ENCODE peak calls at places on chromosomes 16 and 17, in five cellular contexts. One of them, this sample, is unnamed.

GRCh38 chr16:87602821-87603683 is 744 bp downstream of the JPH3 start:
- DNase-seq in fibroblast of villous mesenchyme: no peak
- DNase-seq in CD4-positive, alpha-beta T cell: no peak
- DNase-seq in HL-60: no peak
- DNase-seq in GM23338: peak
- DNase-seq in this sample: no peak

GRCh38 chr16:67017810-67018488 is 11.0 kb upstream of the CBFB start:
- DNase-seq in HL-60: peak
- DNase-seq in GM23338: peak
- DNase-seq in CD4-positive, alpha-beta T cell: peak
- DNase-seq in fibroblast of villous mesenchyme: peak
- DNase-seq in this sample: peak

GRCh38 chr17:10031102-10031501 is 126.0 kb upstream of the RCVRN start:
- DNase-seq in HL-60: no peak
- DNase-seq in GM23338: no peak
- DNase-seq in CD4-positive, alpha-beta T cell: no peak
- DNase-seq in fibroblast of villous mesenchyme: no peak
- DNase-seq in this sample: no peak

GRCh38 chr16:73116576-73116975 is 68.6 kb upstream of the ZFHX3 start:
- DNase-seq in CD4-positive, alpha-beta T cell: no peak
- DNase-seq in fibroblast of villous mesenchyme: no peak
- DNase-seq in GM23338: no peak
- DNase-seq in HL-60: no peak
- DNase-seq in this sample: no peak

GRCh38 chr17:8555062-8555461 is 75.5 kb downstream of the MYH10 start:
- DNase-seq in HL-60: no peak
- DNase-seq in fibroblast of villous mesenchyme: peak
- DNase-seq in GM23338: no peak
- DNase-seq in CD4-positive, alpha-beta T cell: no peak
- DNase-seq in this sample: no peak

GRCh38 chr16:15509593-15510520 is 75.5 kb downstream of the BMERB1 start:
- DNase-seq in HL-60: no peak
- DNase-seq in CD4-positive, alpha-beta T cell: no peak
- DNase-seq in fibroblast of villous mesenchyme: peak
- DNase-seq in GM23338: peak
- DNase-seq in this sample: no peak

GRCh38 chr17:63126607-63127006 is 160.6 kb downstream of the TANC2 start:
- DNase-seq in CD4-positive, alpha-beta T cell: no peak
- DNase-seq in GM23338: no peak
- DNase-seq in fibroblast of villous mesenchyme: peak
- DNase-seq in HL-60: no peak
- DNase-seq in this sample: no peak

GRCh38 chr16:68246121-68246520 is 948 bp downstream of the PLA2G15 start:
- DNase-seq in CD4-positive, alpha-beta T cell: no peak
- DNase-seq in fibroblast of villous mesenchyme: no peak
- DNase-seq in HL-60: no peak
- DNase-seq in GM23338: no peak
- DNase-seq in this sample: no peak

GRCh38 chr17:15920758-15921239 is 24.1 kb upstream of the ADORA2B start:
- DNase-seq in GM23338: peak
- DNase-seq in fibroblast of villous mesenchyme: peak
- DNase-seq in HL-60: no peak
- DNase-seq in CD4-positive, alpha-beta T cell: no peak
- DNase-seq in this sample: peak

GRCh38 chr17:42438600-42439567 is 15.8 kb upstream of the CAVIN1 start:
- DNase-seq in CD4-positive, alpha-beta T cell: peak
- DNase-seq in fibroblast of villous mesenchyme: peak
- DNase-seq in HL-60: no peak
- DNase-seq in GM23338: peak
- DNase-seq in this sample: no peak

GRCh38 chr17:2894782-2895181 is 98.5 kb downstream of the RAP1GAP2 start:
- DNase-seq in HL-60: no peak
- DNase-seq in GM23338: no peak
- DNase-seq in fibroblast of villous mesenchyme: no peak
- DNase-seq in CD4-positive, alpha-beta T cell: no peak
- DNase-seq in this sample: no peak

GRCh38 chr17:40180694-40181093 is 3.4 kb downstream of the RAPGEFL1 start:
- DNase-seq in GM23338: no peak
- DNase-seq in fibroblast of villous mesenchyme: no peak
- DNase-seq in HL-60: no peak
- DNase-seq in CD4-positive, alpha-beta T cell: no peak
- DNase-seq in this sample: no peak

DNA sequence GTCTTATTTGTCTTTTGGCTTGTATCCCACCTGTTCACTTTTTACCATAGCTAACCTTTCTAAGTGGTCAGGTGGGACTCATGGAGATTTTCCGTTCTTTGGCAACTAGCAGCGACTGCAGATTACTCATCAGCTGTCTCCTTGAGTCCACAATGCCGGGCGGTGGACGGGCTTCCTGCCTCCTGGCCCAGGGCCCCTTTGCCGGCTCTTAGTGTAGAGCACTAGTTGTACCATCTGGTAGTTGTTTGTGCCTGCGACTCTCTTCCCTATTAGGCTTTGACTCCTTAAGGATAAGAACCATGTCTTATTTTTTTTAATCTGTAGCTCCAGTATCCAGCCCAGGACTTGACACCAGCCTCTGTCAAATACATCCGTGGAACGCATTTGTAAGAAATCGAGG is 399.9 kb downstream of the WWOX start:
- DNase-seq in GM23338: no peak
- DNase-seq in HL-60: no peak
- DNase-seq in fibroblast of villous mesenchyme: no peak
- DNase-seq in CD4-positive, alpha-beta T cell: no peak
- DNase-seq in this sample: no peak
- TF ChIP-seq CTCF in GM23338: no peak
- TF ChIP-seq CTCF in HL-60: no peak
- TF ChIP-seq CTCF in fibroblast of villous mesenchyme: no peak
- TF ChIP-seq CTCF in CD4-positive, alpha-beta T cell: no peak
- TF ChIP-seq CTCF in this sample: no peak

GRCh38 chr16:4270595-4270994 is 2.2 kb downstream of the TFAP4 start:
- DNase-seq in fibroblast of villous mesenchyme: no peak
- DNase-seq in HL-60: no peak
- DNase-seq in CD4-positive, alpha-beta T cell: no peak
- DNase-seq in GM23338: no peak
- DNase-seq in this sample: no peak
- TF ChIP-seq CTCF in fibroblast of villous mesenchyme: no peak
- TF ChIP-seq CTCF in HL-60: no peak
- TF ChIP-seq CTCF in CD4-positive, alpha-beta T cell: no peak
- TF ChIP-seq CTCF in GM23338: no peak
- TF ChIP-seq CTCF in this sample: no peak

DNA sequence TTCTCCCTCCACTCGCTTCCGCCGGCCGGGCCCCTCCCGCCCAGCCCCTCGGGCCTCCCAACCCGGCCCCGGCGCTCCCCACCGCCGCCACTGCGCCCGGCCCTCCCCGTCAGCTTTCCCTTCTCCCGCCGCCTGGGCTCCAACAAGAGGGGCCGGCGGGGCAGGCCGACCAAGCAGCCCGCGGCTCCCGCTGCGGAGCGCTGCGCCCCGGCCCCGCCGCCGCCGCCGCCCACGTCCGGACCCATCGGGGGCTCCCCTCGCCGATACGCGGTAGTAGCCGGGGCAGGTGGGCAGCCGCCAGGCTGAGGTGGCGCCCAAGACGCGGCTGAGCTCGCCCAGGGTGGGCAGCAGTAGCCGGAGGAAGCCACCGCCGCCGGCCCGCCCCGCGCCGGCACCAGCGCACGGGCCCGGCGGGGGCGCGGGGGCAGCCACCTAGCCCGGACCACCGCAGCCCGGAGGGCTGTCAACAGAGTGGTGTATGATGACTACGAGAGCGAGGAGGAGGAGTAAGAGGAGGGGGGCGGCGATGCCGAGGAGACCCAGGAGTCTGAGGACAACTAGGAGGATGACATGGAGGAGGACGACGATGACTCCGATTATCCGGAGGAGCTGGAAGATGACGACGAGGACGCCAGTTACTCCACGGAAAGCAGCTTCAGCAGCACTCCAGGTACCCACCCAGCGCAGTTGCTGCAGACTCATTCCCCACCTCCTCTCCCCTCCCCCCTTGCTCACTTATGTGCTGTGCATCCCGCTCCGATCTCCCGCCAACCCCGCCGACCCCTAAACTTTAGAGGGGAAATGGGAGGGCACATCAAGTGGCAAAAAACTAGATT is 498 bp downstream of the LRRC37B start:
- DNase-seq in CD4-positive, alpha-beta T cell: peak
- DNase-seq in GM23338: peak
- DNase-seq in fibroblast of villous mesenchyme: peak
- DNase-seq in HL-60: peak
- DNase-seq in this sample: no peak
- TF ChIP-seq CTCF in CD4-positive, alpha-beta T cell: no peak
- TF ChIP-seq CTCF in GM23338: no peak
- TF ChIP-seq CTCF in fibroblast of villous mesenchyme: no peak
- TF ChIP-seq CTCF in HL-60: no peak
- TF ChIP-seq CTCF in this sample: peak

GRCh38 chr17:20925091-20925490 is 117.7 kb downstream of the USP22 start:
- DNase-seq in fibroblast of villous mesenchyme: peak
- DNase-seq in GM23338: no peak
- DNase-seq in HL-60: no peak
- DNase-seq in CD4-positive, alpha-beta T cell: no peak
- DNase-seq in this sample: no peak

GRCh38 chr17:20927586-20927985 is 115.2 kb downstream of the USP22 start:
- DNase-seq in CD4-positive, alpha-beta T cell: no peak
- DNase-seq in GM23338: no peak
- DNase-seq in HL-60: no peak
- DNase-seq in fibroblast of villous mesenchyme: no peak
- DNase-seq in this sample: no peak

GRCh38 chr17:20924306-20924705 is 118.5 kb downstream of the USP22 start:
- DNase-seq in GM23338: no peak
- DNase-seq in fibroblast of villous mesenchyme: no peak
- DNase-seq in HL-60: no peak
- DNase-seq in CD4-positive, alpha-beta T cell: no peak
- DNase-seq in this sample: no peak

GRCh38 chr17:20925954-20926353 is 116.9 kb downstream of the USP22 start:
- DNase-seq in GM23338: no peak
- DNase-seq in CD4-positive, alpha-beta T cell: no peak
- DNase-seq in fibroblast of villous mesenchyme: no peak
- DNase-seq in HL-60: no peak
- DNase-seq in this sample: no peak

DNA sequence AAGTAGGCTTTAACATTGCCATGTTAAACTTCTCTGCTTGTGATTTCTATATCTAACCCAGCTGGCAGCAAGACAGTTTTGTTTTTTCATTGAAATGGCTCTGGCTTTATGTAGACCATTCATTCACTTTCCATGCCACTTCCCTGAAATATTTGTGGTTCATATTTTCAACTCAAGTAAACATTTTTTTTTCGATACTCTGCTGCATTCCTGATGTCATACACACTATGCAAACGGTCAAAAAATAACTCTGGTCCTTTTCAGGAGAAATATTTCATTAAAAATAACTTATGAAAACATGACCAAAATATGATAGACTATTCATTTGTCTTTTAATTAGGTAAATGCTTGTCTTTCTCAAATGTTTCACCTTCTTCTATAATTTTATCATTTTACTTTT is 116.3 kb downstream of the USP22 start:
- DNase-seq in fibroblast of villous mesenchyme: peak
- DNase-seq in CD4-positive, alpha-beta T cell: no peak
- DNase-seq in HL-60: no peak
- DNase-seq in GM23338: no peak
- DNase-seq in this sample: no peak
- TF ChIP-seq CTCF in fibroblast of villous mesenchyme: no peak
- TF ChIP-seq CTCF in CD4-positive, alpha-beta T cell: no peak
- TF ChIP-seq CTCF in HL-60: no peak
- TF ChIP-seq CTCF in GM23338: no peak
- TF ChIP-seq CTCF in this sample: no peak

DNA sequence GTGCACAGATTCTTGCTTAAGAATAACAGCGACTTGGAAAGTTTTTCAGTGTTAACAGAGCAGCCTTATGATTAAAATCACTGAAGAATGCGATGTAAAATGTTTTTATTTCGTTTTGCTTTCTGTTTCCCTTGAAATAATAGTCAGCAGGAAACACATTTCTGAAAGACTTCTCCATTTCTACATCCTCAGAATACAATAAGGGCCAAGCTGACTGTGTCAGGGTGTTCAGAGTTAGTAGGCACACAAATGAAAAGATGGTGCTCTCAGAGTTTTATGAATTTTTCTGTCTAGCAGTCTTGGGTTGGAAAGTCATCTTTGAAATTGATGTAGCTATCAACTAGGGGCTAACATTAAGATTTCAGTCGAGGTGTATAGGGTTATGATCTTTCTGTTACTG is 582.9 kb upstream of the RBFOX1 start:
- DNase-seq in CD4-positive, alpha-beta T cell: no peak
- DNase-seq in GM23338: no peak
- DNase-seq in fibroblast of villous mesenchyme: no peak
- DNase-seq in HL-60: no peak
- DNase-seq in this sample: no peak
- TF ChIP-seq CTCF in CD4-positive, alpha-beta T cell: no peak
- TF ChIP-seq CTCF in GM23338: no peak
- TF ChIP-seq CTCF in fibroblast of villous mesenchyme: no peak
- TF ChIP-seq CTCF in HL-60: no peak
- TF ChIP-seq CTCF in this sample: no peak

GRCh38 chr16:50265716-50266336 is 525 bp upstream of the ADCY7 start:
- DNase-seq in fibroblast of villous mesenchyme: no peak
- DNase-seq in CD4-positive, alpha-beta T cell: peak
- DNase-seq in HL-60: no peak
- DNase-seq in GM23338: no peak
- DNase-seq in this sample: no peak

GRCh38 chr16:50263940-50264929 is 2.1 kb upstream of the ADCY7 start:
- DNase-seq in GM23338: no peak
- DNase-seq in HL-60: no peak
- DNase-seq in fibroblast of villous mesenchyme: peak
- DNase-seq in CD4-positive, alpha-beta T cell: no peak
- DNase-seq in this sample: no peak

GRCh38 chr16:50267151-50267631 is 840 bp downstream of the ADCY7 start:
- DNase-seq in fibroblast of villous mesenchyme: no peak
- DNase-seq in HL-60: no peak
- DNase-seq in CD4-positive, alpha-beta T cell: peak
- DNase-seq in GM23338: no peak
- DNase-seq in this sample: no peak

GRCh38 chr16:50266337-50267091 is at the start of gene ADCY7:
- DNase-seq in HL-60: no peak
- DNase-seq in CD4-positive, alpha-beta T cell: peak
- DNase-seq in fibroblast of villous mesenchyme: peak
- DNase-seq in GM23338: peak
- DNase-seq in this sample: peak

DNA sequence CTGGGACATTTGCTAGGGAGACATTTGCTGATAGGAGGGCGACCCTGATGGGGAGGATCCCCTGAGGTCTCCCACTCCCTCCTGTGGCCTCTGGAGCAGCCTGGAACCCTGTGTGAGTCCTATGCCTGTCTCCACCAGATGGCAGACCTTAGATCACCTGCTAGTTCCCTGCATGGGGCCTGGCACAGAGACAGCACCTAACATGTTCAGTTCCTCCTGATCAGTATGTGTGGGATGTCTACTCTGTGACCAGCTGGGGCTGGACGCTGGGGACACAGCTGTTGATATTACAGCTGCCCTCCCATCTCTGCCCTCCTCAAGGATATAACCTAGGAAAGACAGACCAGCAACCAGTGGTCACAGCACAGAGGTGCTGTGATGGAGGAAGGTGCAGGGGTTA is 1.1 kb upstream of the ADCY7 start:
- DNase-seq in fibroblast of villous mesenchyme: no peak
- DNase-seq in HL-60: no peak
- DNase-seq in CD4-positive, alpha-beta T cell: peak
- DNase-seq in GM23338: no peak
- DNase-seq in this sample: no peak
- TF ChIP-seq CTCF in fibroblast of villous mesenchyme: peak
- TF ChIP-seq CTCF in HL-60: peak
- TF ChIP-seq CTCF in CD4-positive, alpha-beta T cell: peak
- TF ChIP-seq CTCF in GM23338: no peak
- TF ChIP-seq CTCF in this sample: peak